ENCODE peak calls at places on chromosome 1, in four cellular contexts. E, Q, K and N are unnamed samples.

GRCh38 chr1:24316659-24317058 is 2.5 kb upstream of the GRHL3 start:
- DNase-seq in K (no peak), E (no peak), Q (no peak), N (no peak)

GRCh38 chr1:3030663-3031381 is 9.6 kb downstream of the ACTRT2 start:
- DNase-seq in K (no peak), E (no peak), Q (peak; percentile 2), N (peak; percentile 68)

GRCh38 chr1:11188381-11188780 is 774 bp upstream of the ANGPTL7 start:
- DNase-seq in E (no peak), K (no peak), Q (no peak), N (no peak)

GRCh38 chr1:72442251-72442650 is 159.9 kb upstream of the NEGR1 start:
- DNase-seq in K (no peak), E (no peak), Q (no peak), N (no peak)

GRCh38 chr1:145846191-145846590 is 761 bp downstream of the NUDT17 start:
- DNase-seq in K (peak; percentile 47), Q (no peak), E (peak; percentile 45), N (no peak)

GRCh38 chr1:98325646-98326441 is 335.7 kb upstream of the SNX7 start:
- DNase-seq in E (no peak), Q (no peak), K (peak; percentile 12), N (no peak)

GRCh38 chr1:20430355-20431290 is 55.4 kb downstream of the CAMK2N1 start:
- DNase-seq in K (peak; percentile 37), E (peak; percentile 77), Q (no peak), N (no peak)

GRCh38 chr1:1082239-1083180 is 8.4 kb upstream of the RNF223 start:
- DNase-seq in K (no peak), Q (no peak), E (peak; percentile 11), N (peak; percentile 71)

GRCh38 chr1:168371477-168371876 is 90.8 kb downstream of the TBX19 start:
- DNase-seq in K (no peak), E (no peak), Q (no peak), N (no peak)

GRCh38 chr1:227947425-227947677 is 381 bp downstream of the WNT9A start:
- DNase-seq in K (no peak), E (no peak), Q (peak; percentile 13), N (no peak)

GRCh38 chr1:227946624-227947424 is 908 bp downstream of the WNT9A start:
- DNase-seq in K (peak; percentile 59), Q (peak; percentile 32), E (peak; percentile 87), N (peak; percentile 88)

GRCh38 chr1:227948493-227949260 is 945 bp upstream of the WNT9A start:
- DNase-seq in Q (peak; percentile 10), E (peak; percentile 6), K (no peak), N (peak; percentile 66)

GRCh38 chr1:227949341-227949921 is 1.7 kb upstream of the WNT9A start:
- DNase-seq in Q (peak; percentile 8), E (no peak), K (no peak), N (peak; percentile 60)

GRCh38 chr1:227947678-227948492 is at the start of gene WNT9A:
- DNase-seq in Q (peak; percentile 15), K (peak; percentile 45), E (peak; percentile 37), N (peak; percentile 77)
- TF ChIP-seq CTCF in Q (no peak), K (no peak), E (no peak), N (no peak)

GRCh38 chr1:155175927-155176371 is 2.3 kb downstream of the TRIM46 start:
- DNase-seq in K (peak; percentile 55), E (no peak), Q (no peak), N (no peak)
- TF ChIP-seq CTCF in K (peak; percentile 34), E (no peak), Q (no peak), N (no peak)

GRCh38 chr1:204162498-204163074 is 3.6 kb downstream of the REN start:
- DNase-seq in E (peak; percentile 88), K (peak; percentile 69), Q (peak; percentile 71), N (peak; percentile 90)
- TF ChIP-seq CTCF in E (peak; percentile 95), K (peak; percentile 90), Q (peak; percentile 60), N (peak; percentile 99)

DNA sequence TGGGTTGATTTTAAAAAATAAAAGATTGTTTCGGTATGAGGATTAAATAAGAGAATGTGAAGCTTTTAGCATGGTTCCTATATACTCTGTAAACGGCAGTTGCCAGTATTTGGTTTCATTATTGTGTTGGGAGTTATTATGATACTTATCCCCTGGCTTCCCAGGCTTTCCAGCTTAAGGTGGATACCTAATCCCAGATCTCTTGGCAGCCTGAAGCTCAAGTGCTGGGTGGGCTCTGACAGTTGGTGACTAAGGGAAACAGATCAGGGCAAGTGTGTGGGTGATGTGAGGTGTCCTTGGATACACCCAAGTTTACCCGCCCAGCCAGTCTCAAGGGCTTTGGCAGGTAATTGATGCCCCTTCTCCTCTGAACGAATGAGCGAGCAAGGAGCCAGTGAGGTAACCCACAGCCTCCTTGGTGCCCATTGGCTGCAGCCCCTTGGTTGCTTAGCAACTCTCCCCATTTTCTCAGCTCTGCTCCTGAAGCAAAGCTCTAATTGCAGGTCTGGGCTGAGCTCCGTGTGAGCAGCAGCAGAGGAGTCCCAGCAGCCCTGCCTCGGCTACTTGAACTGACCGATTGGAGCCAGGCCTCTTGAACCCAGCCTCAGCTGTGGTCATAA is 6.1 kb downstream of the IPO13 start:
- DNase-seq in K (no peak), E (no peak), Q (no peak), N (no peak)
- TF ChIP-seq CTCF in K (no peak), E (no peak), Q (no peak), N (no peak)

GRCh38 chr1:218779341-218779831 is 394.3 kb upstream of the LYPLAL1 start:
- DNase-seq in Q (no peak), E (no peak), K (no peak), N (no peak)
- TF ChIP-seq CTCF in Q (no peak), E (no peak), K (no peak), N (no peak)

GRCh38 chr1:23198373-23198772 is 18.9 kb downstream of the HTR1D start:
- DNase-seq in K (peak; percentile 29), E (no peak), Q (no peak), N (no peak)
- TF ChIP-seq CTCF in K (no peak), E (no peak), Q (no peak), N (no peak)